ENCODE peak calls at places on chromosomes 3 and 15, in eight cellular contexts. One of them, this sample, is unnamed.

GRCh38 chr15:88113909-88114308 is 142.6 kb downstream of the NTRK3 start:
- DNase-seq in right cardiac atrium: no peak
- DNase-seq in right atrium auricular region: no peak
- DNase-seq in neuronal stem cell: no peak
- DNase-seq in AG04450: no peak
- DNase-seq in colonic mucosa: no peak
- DNase-seq in AG10803: peak; percentile 90
- DNase-seq in H7: no peak
- DNase-seq in this sample: no peak

GRCh38 chr15:71202712-71203111 is 87.4 kb downstream of the THSD4 start:
- DNase-seq in colonic mucosa: no peak
- DNase-seq in right cardiac atrium: no peak
- DNase-seq in neuronal stem cell: no peak
- DNase-seq in H7: no peak
- DNase-seq in AG04450: no peak
- DNase-seq in AG10803: no peak
- DNase-seq in right atrium auricular region: no peak
- DNase-seq in this sample: no peak

GRCh38 chr3:97772926-97773325 is 8.4 kb downstream of the ARL6 start:
- DNase-seq in AG04450: no peak
- DNase-seq in right atrium auricular region: no peak
- DNase-seq in colonic mucosa: no peak
- DNase-seq in AG10803: no peak
- DNase-seq in right cardiac atrium: no peak
- DNase-seq in neuronal stem cell: no peak
- DNase-seq in H7: no peak
- DNase-seq in this sample: no peak

GRCh38 chr3:115683773-115684172 is 60.5 kb downstream of the GAP43 start:
- DNase-seq in right cardiac atrium: no peak
- DNase-seq in colonic mucosa: no peak
- DNase-seq in H7: no peak
- DNase-seq in AG10803: no peak
- DNase-seq in AG04450: no peak
- DNase-seq in right atrium auricular region: no peak
- DNase-seq in neuronal stem cell: no peak
- DNase-seq in this sample: no peak

GRCh38 chr15:82952156-82953081 is at the start of gene HOMER2:
- DNase-seq in H7: peak; percentile 88
- DNase-seq in AG10803: peak; percentile 31
- DNase-seq in neuronal stem cell: peak; percentile 40
- DNase-seq in right cardiac atrium: peak; percentile 23
- DNase-seq in colonic mucosa: no peak
- DNase-seq in AG04450: no peak
- DNase-seq in right atrium auricular region: no peak
- DNase-seq in this sample: no peak

GRCh38 chr15:64029111-64029510 is 17.2 kb downstream of the DAPK2 start:
- DNase-seq in AG04450: no peak
- DNase-seq in H7: no peak
- DNase-seq in right atrium auricular region: no peak
- DNase-seq in right cardiac atrium: no peak
- DNase-seq in neuronal stem cell: no peak
- DNase-seq in colonic mucosa: no peak
- DNase-seq in AG10803: no peak
- DNase-seq in this sample: no peak

GRCh38 chr3:119098620-119099222 is 47.2 kb upstream of the TEX55 start:
- DNase-seq in H7: peak; percentile 28
- DNase-seq in AG04450: peak; percentile 3
- DNase-seq in AG10803: peak; percentile 40
- DNase-seq in neuronal stem cell: peak; percentile 37
- DNase-seq in colonic mucosa: no peak
- DNase-seq in right atrium auricular region: no peak
- DNase-seq in right cardiac atrium: no peak
- DNase-seq in this sample: peak; percentile 2

GRCh38 chr15:96337991-96338771 is 7.7 kb downstream of the NR2F2 start:
- DNase-seq in AG10803: no peak
- DNase-seq in AG04450: no peak
- DNase-seq in neuronal stem cell: no peak
- DNase-seq in colonic mucosa: peak; percentile 14
- DNase-seq in H7: peak; percentile 29
- DNase-seq in right cardiac atrium: no peak
- DNase-seq in right atrium auricular region: no peak
- DNase-seq in this sample: no peak

GRCh38 chr3:116425126-116425525 is 20.2 kb downstream of the LSAMP start:
- DNase-seq in AG04450: no peak
- DNase-seq in right cardiac atrium: no peak
- DNase-seq in H7: no peak
- DNase-seq in neuronal stem cell: no peak
- DNase-seq in right atrium auricular region: no peak
- DNase-seq in AG10803: no peak
- DNase-seq in colonic mucosa: no peak
- DNase-seq in this sample: no peak

GRCh38 chr3:173599673-173600072 is 202.1 kb downstream of the NLGN1 start:
- DNase-seq in AG04450: no peak
- DNase-seq in AG10803: peak; percentile 72
- DNase-seq in right cardiac atrium: no peak
- DNase-seq in colonic mucosa: no peak
- DNase-seq in H7: no peak
- DNase-seq in neuronal stem cell: no peak
- DNase-seq in right atrium auricular region: no peak
- DNase-seq in this sample: no peak

GRCh38 chr3:183249006-183249718 is 3.9 kb upstream of the B3GNT5 start:
- DNase-seq in right cardiac atrium: no peak
- DNase-seq in AG10803: no peak
- DNase-seq in colonic mucosa: no peak
- DNase-seq in AG04450: no peak
- DNase-seq in neuronal stem cell: no peak
- DNase-seq in H7: peak; percentile 20
- DNase-seq in right atrium auricular region: no peak
- DNase-seq in this sample: no peak

GRCh38 chr15:58065011-58065444 is 483 bp downstream of the ALDH1A2 start:
- DNase-seq in right cardiac atrium: peak; percentile 53
- DNase-seq in colonic mucosa: peak; percentile 20
- DNase-seq in AG10803: no peak
- DNase-seq in right atrium auricular region: no peak
- DNase-seq in neuronal stem cell: peak; percentile 26
- DNase-seq in AG04450: no peak
- DNase-seq in H7: peak; percentile 56
- DNase-seq in this sample: no peak

GRCh38 chr3:48711727-48712126 is 5.3 kb downstream of the IP6K2 start:
- DNase-seq in right atrium auricular region: no peak
- DNase-seq in colonic mucosa: no peak
- DNase-seq in H7: no peak
- DNase-seq in right cardiac atrium: no peak
- DNase-seq in AG10803: no peak
- DNase-seq in AG04450: no peak
- DNase-seq in neuronal stem cell: no peak
- DNase-seq in this sample: no peak

GRCh38 chr3:15440891-15441290 is 13.5 kb downstream of the EAF1 start:
- DNase-seq in H7: no peak
- DNase-seq in right atrium auricular region: no peak
- DNase-seq in AG10803: peak; percentile 38
- DNase-seq in neuronal stem cell: no peak
- DNase-seq in AG04450: no peak
- DNase-seq in colonic mucosa: no peak
- DNase-seq in right cardiac atrium: no peak
- DNase-seq in this sample: no peak

GRCh38 chr15:47333758-47334157 is 383.5 kb upstream of the SEMA6D start:
- DNase-seq in neuronal stem cell: no peak
- DNase-seq in right cardiac atrium: no peak
- DNase-seq in colonic mucosa: no peak
- DNase-seq in AG10803: no peak
- DNase-seq in right atrium auricular region: no peak
- DNase-seq in H7: no peak
- DNase-seq in AG04450: no peak
- DNase-seq in this sample: no peak

DNA sequence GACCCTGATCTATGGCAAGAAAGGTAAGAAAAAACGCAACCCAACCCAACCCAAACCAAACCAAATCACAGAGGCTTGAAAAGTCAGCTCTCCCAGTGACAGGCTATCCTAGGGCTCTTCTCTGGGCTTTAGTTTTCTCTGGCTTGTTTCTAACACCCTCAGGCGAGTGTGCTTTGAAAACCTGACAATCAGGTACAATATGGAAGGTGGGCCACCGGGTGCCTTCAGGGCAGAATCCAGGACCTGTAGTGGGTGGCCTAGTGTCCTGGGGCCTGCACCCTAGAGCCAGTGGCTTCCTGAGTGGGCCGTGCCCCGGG is 46.8 kb downstream of the BHLHE40 start:
- DNase-seq in neuronal stem cell: no peak
- DNase-seq in AG04450: no peak
- DNase-seq in AG10803: no peak
- DNase-seq in H7: no peak
- DNase-seq in colonic mucosa: no peak
- DNase-seq in right atrium auricular region: no peak
- DNase-seq in right cardiac atrium: no peak
- DNase-seq in this sample: no peak
- H3K4me3 ChIP-seq in neuronal stem cell: peak overlapping the region; percentile 53
- H3K4me3 ChIP-seq in AG04450: peak overlapping the region; percentile 37
- H3K4me3 ChIP-seq in AG10803: peak overlapping the region; percentile 29
- H3K4me3 ChIP-seq in H7: peak overlapping the region; percentile 50
- H3K4me3 ChIP-seq in colonic mucosa: peak overlapping the region; percentile 41
- H3K4me3 ChIP-seq in right atrium auricular region: peak overlapping the region; percentile 53
- H3K4me3 ChIP-seq in right cardiac atrium: no peak overlapping the region
- H3K4me3 ChIP-seq in this sample: no peak overlapping the region

GRCh38 chr15:97991972-97992541 is 31.6 kb downstream of the ARRDC4 start:
- DNase-seq in right atrium auricular region: no peak
- DNase-seq in right cardiac atrium: no peak
- DNase-seq in neuronal stem cell: no peak
- DNase-seq in H7: no peak
- DNase-seq in colonic mucosa: no peak
- DNase-seq in AG04450: no peak
- DNase-seq in AG10803: no peak
- DNase-seq in this sample: no peak

GRCh38 chr15:97993310-97993738 is 32.8 kb downstream of the ARRDC4 start:
- DNase-seq in right cardiac atrium: no peak
- DNase-seq in neuronal stem cell: no peak
- DNase-seq in AG04450: no peak
- DNase-seq in H7: no peak
- DNase-seq in colonic mucosa: no peak
- DNase-seq in AG10803: peak; percentile 35
- DNase-seq in right atrium auricular region: no peak
- DNase-seq in this sample: no peak

GRCh38 chr15:97995881-97996603 is 35.5 kb downstream of the ARRDC4 start:
- DNase-seq in right atrium auricular region: no peak
- DNase-seq in right cardiac atrium: no peak
- DNase-seq in H7: peak; percentile 38
- DNase-seq in AG10803: peak; percentile 24
- DNase-seq in neuronal stem cell: no peak
- DNase-seq in AG04450: no peak
- DNase-seq in colonic mucosa: peak; percentile 46
- DNase-seq in this sample: no peak

GRCh38 chr15:97992831-97993230 is 32.3 kb downstream of the ARRDC4 start:
- DNase-seq in H7: no peak
- DNase-seq in right cardiac atrium: no peak
- DNase-seq in neuronal stem cell: no peak
- DNase-seq in colonic mucosa: no peak
- DNase-seq in right atrium auricular region: no peak
- DNase-seq in AG04450: no peak
- DNase-seq in AG10803: no peak
- DNase-seq in this sample: no peak

DNA sequence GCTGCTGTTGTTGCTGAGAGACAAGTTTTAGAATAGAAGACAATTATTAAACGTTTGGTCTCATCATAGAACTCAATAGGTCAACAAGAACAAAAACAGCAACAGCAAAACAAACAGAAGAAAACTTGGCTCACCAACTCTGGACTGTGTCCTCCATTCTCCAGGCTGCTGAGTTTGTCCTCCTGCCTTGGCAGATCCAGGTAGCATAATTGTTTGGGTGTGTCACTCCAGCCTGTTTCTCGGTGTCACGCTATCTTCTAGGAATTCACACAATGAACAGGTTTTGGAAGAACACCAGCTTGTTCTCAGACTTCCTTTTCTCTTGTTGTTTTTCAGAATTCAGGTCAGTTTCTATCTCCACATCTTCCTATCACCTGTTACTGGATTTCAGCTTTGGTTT is 34.7 kb downstream of the ARRDC4 start:
- DNase-seq in H7: no peak
- DNase-seq in colonic mucosa: peak; percentile 63
- DNase-seq in right atrium auricular region: no peak
- DNase-seq in neuronal stem cell: no peak
- DNase-seq in AG04450: no peak
- DNase-seq in right cardiac atrium: no peak
- DNase-seq in AG10803: no peak
- DNase-seq in this sample: no peak
- H3K4me3 ChIP-seq in H7: no peak overlapping the region
- H3K4me3 ChIP-seq in colonic mucosa: no peak overlapping the region
- H3K4me3 ChIP-seq in right atrium auricular region: no peak overlapping the region
- H3K4me3 ChIP-seq in neuronal stem cell: no peak overlapping the region
- H3K4me3 ChIP-seq in AG04450: no peak overlapping the region
- H3K4me3 ChIP-seq in right cardiac atrium: no peak overlapping the region
- H3K4me3 ChIP-seq in AG10803: no peak overlapping the region
- H3K4me3 ChIP-seq in this sample: no peak overlapping the region

GRCh38 chr3:120284702-120285507 is at the start of gene GPR156:
- DNase-seq in AG04450: no peak
- DNase-seq in right atrium auricular region: no peak
- DNase-seq in right cardiac atrium: peak; percentile 30
- DNase-seq in H7: peak; percentile 88
- DNase-seq in colonic mucosa: no peak
- DNase-seq in neuronal stem cell: no peak
- DNase-seq in AG10803: peak; percentile 9
- DNase-seq in this sample: no peak
- H3K4me3 ChIP-seq in AG04450: peak within 1 kb of the TSS; percentile 62
- H3K4me3 ChIP-seq in right atrium auricular region: peak within 1 kb of the TSS; percentile 56
- H3K4me3 ChIP-seq in right cardiac atrium: peak within 1 kb of the TSS; percentile 68
- H3K4me3 ChIP-seq in H7: peak within 1 kb of the TSS; percentile 47
- H3K4me3 ChIP-seq in colonic mucosa: peak within 1 kb of the TSS; percentile 23
- H3K4me3 ChIP-seq in neuronal stem cell: peak within 1 kb of the TSS; percentile 10
- H3K4me3 ChIP-seq in AG10803: peak within 1 kb of the TSS; percentile 63
- H3K4me3 ChIP-seq in this sample: no peak within 1 kb of the TSS

DNA sequence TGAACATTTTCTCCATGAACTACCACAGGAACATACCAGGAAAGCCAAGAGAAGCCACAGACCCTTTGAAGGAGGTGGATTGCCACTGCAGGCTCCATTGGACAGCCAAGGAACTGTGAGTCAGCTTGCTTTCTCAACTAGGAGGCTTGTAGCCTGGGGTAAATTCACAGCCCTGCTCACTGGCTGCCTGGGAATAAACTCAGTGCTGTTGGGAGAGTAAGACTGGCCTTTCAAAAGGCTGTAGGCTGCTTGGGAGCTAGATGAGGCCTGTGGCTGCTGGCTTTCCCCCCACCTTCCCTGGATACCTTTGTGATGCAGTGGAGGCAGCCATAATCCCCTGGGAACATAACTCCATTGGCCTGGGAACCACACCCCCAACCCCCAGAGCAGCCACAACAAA is 223.5 kb upstream of the RBMS3 start:
- DNase-seq in right cardiac atrium: no peak
- DNase-seq in AG10803: peak; percentile 85
- DNase-seq in AG04450: peak; percentile 39
- DNase-seq in H7: peak; percentile 2
- DNase-seq in right atrium auricular region: no peak
- DNase-seq in neuronal stem cell: no peak
- DNase-seq in colonic mucosa: no peak
- DNase-seq in this sample: no peak
- H3K4me3 ChIP-seq in right cardiac atrium: no peak overlapping the region
- H3K4me3 ChIP-seq in AG10803: no peak overlapping the region
- H3K4me3 ChIP-seq in AG04450: no peak overlapping the region
- H3K4me3 ChIP-seq in H7: no peak overlapping the region
- H3K4me3 ChIP-seq in right atrium auricular region: no peak overlapping the region
- H3K4me3 ChIP-seq in neuronal stem cell: no peak overlapping the region
- H3K4me3 ChIP-seq in colonic mucosa: no peak overlapping the region
- H3K4me3 ChIP-seq in this sample: no peak overlapping the region

This sample was measured in GM12864.